ENCODE peak calls at places on chromosomes 4 and X, in four cellular contexts. L is WTC11, Q is HepG2, X is HEK293T. G is an unnamed sample.

GRCh38 chr4:71222661-71223060 is 116.2 kb upstream of the SLC4A4 start:
- DNase-seq in L (no peak), Q (no peak), X (no peak), G (no peak)

GRCh38 chr4:130293692-130294091 is 1197.7 kb downstream of the C4orf33 start:
- DNase-seq in L (no peak), X (no peak), Q (no peak), G (no peak)

GRCh38 chrX:68998716-68999115 is 166.5 kb downstream of the PJA1 start:
- DNase-seq in L (no peak), Q (no peak), X (no peak), G (no peak)

GRCh38 chrX:44872319-44872816 is 620 bp upstream of the KDM6A start:
- DNase-seq in Q (no peak), L (peak; percentile 39), X (no peak), G (peak; percentile 30)

GRCh38 chr4:47418147-47418546 is 45.4 kb downstream of the COMMD8 start:
- DNase-seq in X (no peak), Q (no peak), L (no peak), G (no peak)

GRCh38 chr4:173910911-173911310 is 372.6 kb downstream of the FBXO8 start:
- DNase-seq in X (no peak), L (no peak), Q (no peak), G (no peak)

GRCh38 chr4:1449475-1449832 is 43.2 kb upstream of the NKX1-1 start:
- DNase-seq in L (peak; percentile 11), Q (no peak), X (no peak), G (no peak)

GRCh38 chr4:41369680-41370079 is 113.0 kb downstream of the UCHL1 start:
- DNase-seq in Q (no peak), X (no peak), L (no peak), G (no peak)

GRCh38 chrX:13257223-13258051 is 62.4 kb downstream of the ATXN3L start:
- DNase-seq in X (no peak), L (no peak), Q (no peak), G (no peak)

GRCh38 chr4:159205462-159205861 is 102.6 kb downstream of the RAPGEF2 start:
- DNase-seq in L (no peak), Q (no peak), X (no peak), G (no peak)

GRCh38 chrX:76428243-76429130 is 977 bp downstream of the MAGEE1 start:
- DNase-seq in X (no peak), L (peak; percentile 16), Q (no peak), G (no peak)

GRCh38 chr4:127251423-127251822 is 381.3 kb upstream of the INTU start:
- DNase-seq in X (no peak), L (no peak), Q (no peak), G (no peak)

GRCh38 chr4:93466440-93466839 is 362.1 kb upstream of the ATOH1 start:
- DNase-seq in X (no peak), Q (no peak), L (peak; percentile 18), G (no peak)

GRCh38 chr4:81215936-81216335 is 914 bp upstream of the PRKG2 start:
- DNase-seq in X (no peak), L (no peak), Q (no peak), G (no peak)

GRCh38 chr4:3477750-3478430 is 14.8 kb downstream of the DOK7 start:
- DNase-seq in X (no peak), Q (no peak), L (no peak), G (no peak)

GRCh38 chr4:2047031-2047660 is 12.0 kb upstream of the NAT8L start:
- DNase-seq in L (no peak), X (no peak), Q (no peak), G (no peak)

GRCh38 chr4:155759372-155760252 is 791 bp downstream of the GUCY1B1 start:
- DNase-seq in Q (no peak), L (peak; percentile 50), X (peak; percentile 64), G (peak; percentile 1)

GRCh38 chrX:747176-747575 is 116.6 kb downstream of the SHOX start:
- DNase-seq in X (no peak), Q (no peak), L (no peak), G (no peak)

GRCh38 chrX:96591418-96591817 is 93.2 kb upstream of the DIAPH2 start:
- DNase-seq in L (no peak), X (no peak), Q (no peak), G (no peak)

GRCh38 chrX:134010690-134011089 is 25.3 kb upstream of the GPC3 start:
- DNase-seq in Q (no peak), L (no peak), X (peak; percentile 36), G (no peak)
- TF ChIP-seq ELF4 in Q (no peak), L (no peak), X (no peak), G (no peak)

GRCh38 chr4:152224223-152224622 is 311.7 kb downstream of the FBXW7 start:
- DNase-seq in X (no peak), Q (no peak), L (no peak), G (no peak)

GRCh38 chr4:152224872-152225420 is 310.9 kb downstream of the FBXW7 start:
- DNase-seq in Q (no peak), L (no peak), X (no peak), G (no peak)

GRCh38 chr4:152221816-152222516 is 313.9 kb downstream of the FBXW7 start:
- DNase-seq in X (no peak), Q (no peak), L (no peak), G (no peak)

GRCh38 chr4:152225680-152226079 is 310.2 kb downstream of the FBXW7 start:
- DNase-seq in L (no peak), X (no peak), Q (no peak), G (no peak)

DNA sequence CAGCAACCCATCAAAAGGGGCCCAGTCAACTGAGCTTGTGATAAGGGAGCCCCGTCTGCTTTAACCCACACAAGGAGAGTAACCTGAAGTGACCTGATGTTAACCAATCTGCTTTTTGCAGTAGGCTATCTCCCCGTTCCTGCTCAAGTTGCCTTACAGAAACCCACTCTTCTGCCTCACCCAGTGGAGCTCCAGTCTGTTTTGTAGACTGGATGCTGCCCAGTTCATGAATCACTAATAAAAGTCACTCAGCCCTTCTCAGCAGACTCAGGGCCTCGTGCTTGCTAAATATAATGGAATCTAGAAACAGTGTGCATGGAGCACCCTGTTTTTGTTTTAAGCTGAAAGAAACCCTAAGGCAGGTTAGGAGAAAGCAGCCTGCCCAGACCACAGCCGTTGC is 312.3 kb downstream of the FBXW7 start:
- DNase-seq in Q (no peak), X (no peak), L (no peak), G (no peak)
- TF ChIP-seq ELF4 in Q (no peak), X (no peak), L (no peak), G (no peak)

GRCh38 chr4:80097395-80098177 is 24.6 kb upstream of the ANTXR2 start:
- DNase-seq in Q (no peak), X (no peak), L (no peak), G (peak; percentile 68)
- TF ChIP-seq ELF4 in Q (no peak), X (no peak), L (no peak), G (no peak)

GRCh38 chr4:6940744-6941137 is 31.1 kb downstream of the TBC1D14 start:
- DNase-seq in L (no peak), Q (no peak), X (no peak), G (no peak)

GRCh38 chr4:6943012-6943869 is 33.6 kb downstream of the TBC1D14 start:
- DNase-seq in X (no peak), Q (no peak), L (no peak), G (no peak)

GRCh38 chr4:6943870-6944195 is 34.2 kb downstream of the TBC1D14 start:
- DNase-seq in Q (no peak), L (no peak), X (no peak), G (no peak)

GRCh38 chr4:6941796-6942195 is 32.2 kb downstream of the TBC1D14 start:
- DNase-seq in X (no peak), L (no peak), Q (no peak), G (no peak)

GRCh38 chr4:6942238-6942800 is 32.7 kb downstream of the TBC1D14 start:
- DNase-seq in Q (no peak), X (no peak), L (no peak), G (peak; percentile 56)
- TF ChIP-seq ELF4 in Q (no peak), X (no peak), L (no peak), G (no peak)

DNA sequence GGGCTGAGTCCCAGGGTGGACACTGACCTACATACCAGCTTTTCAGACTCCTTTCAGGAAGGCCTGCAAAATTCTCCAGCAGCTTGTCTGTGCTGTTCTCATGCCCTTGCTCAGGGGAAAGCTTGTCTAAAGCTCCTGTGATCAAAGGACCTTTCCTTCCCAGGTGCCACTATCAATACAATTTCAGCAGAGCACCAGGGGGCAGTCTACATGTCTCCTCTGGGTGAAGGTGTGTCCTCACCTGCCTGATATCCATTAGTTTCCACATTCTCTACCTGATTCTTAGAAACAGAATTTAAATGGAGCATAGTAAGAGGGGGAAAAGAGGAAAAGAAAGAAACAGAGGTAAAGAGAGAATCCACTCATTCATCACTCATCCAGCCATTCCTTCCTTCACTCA is 114.2 kb downstream of the PPARGC1A start:
- DNase-seq in Q (peak; percentile 37), L (no peak), X (no peak), G (no peak)
- TF ChIP-seq ELF4 in Q (no peak), L (no peak), X (no peak), G (no peak)

GRCh38 chr4:128600410-128600809 is 209.1 kb upstream of the JADE1 start:
- DNase-seq in L (no peak), Q (peak; percentile 33), X (no peak), G (no peak)

GRCh38 chr4:128597515-128597914 is 212.0 kb upstream of the JADE1 start:
- DNase-seq in Q (no peak), L (no peak), X (no peak), G (no peak)

GRCh38 chr4:128600996-128601857 is 208.3 kb upstream of the JADE1 start:
- DNase-seq in X (peak; percentile 12), L (peak; percentile 22), Q (peak; percentile 93), G (peak; percentile 53)

GRCh38 chr4:128596115-128596514 is 213.4 kb upstream of the JADE1 start:
- DNase-seq in L (no peak), X (no peak), Q (no peak), G (no peak)

GRCh38 chr4:128596844-128597243 is 212.7 kb upstream of the JADE1 start:
- DNase-seq in L (no peak), Q (peak; percentile 20), X (no peak), G (no peak)
- TF ChIP-seq ELF4 in L (no peak), Q (no peak), X (no peak), G (no peak)